ENCODE peak calls at places on chromosomes 3 and 15, in ten cellular contexts. L is activated CD8-positive, alpha-beta memory T cell treated with anti-CD3 and anti-CD28 coated beads for 48 hours; S is activated naive CD4-positive, alpha-beta T cell treated with anti-CD3 and anti-CD28 coated beads, Interleukin-2, amount 50 U/mL, for 16 hours; M is LoVo; N is mesothelial cell of epicardium; D is ELF-1; H is OCI-LY7; K is T-helper 2 cell; W is fibroblast of lung; P is effector memory CD8-positive, alpha-beta T cell. I is an unnamed sample.

GRCh38 chr15:40416056-40416455 is 10.5 kb downstream of the IVD start:
- DNase-seq in L (no peak), S (no peak), M (no peak), N (no peak), D (no peak), H (no peak), K (no peak), W (no peak), P (no peak), I (no peak)

GRCh38 chr15:58460108-58460507 is 28.3 kb downstream of the LIPC start:
- DNase-seq in L (no peak), S (no peak), M (no peak), N (no peak), D (no peak), H (no peak), K (no peak), W (no peak), P (no peak), I (no peak)

GRCh38 chr3:152436707-152437615 is 168.2 kb downstream of the MBNL1 start:
- DNase-seq in L (no peak), S (no peak), M (no peak), N (no peak), D (no peak), H (no peak), K (no peak), W (no peak), P (no peak), I (no peak)

GRCh38 chr3:4721511-4721911 is 228.4 kb downstream of the ITPR1 start:
- DNase-seq in L (no peak), S (no peak), M (no peak), N (no peak), D (no peak), H (no peak), K (peak), W (no peak), P (no peak), I (peak)

GRCh38 chr15:99104788-99105515 is at the start of gene SYNM:
- DNase-seq in L (peak), S (no peak), M (peak), N (peak), D (peak), H (peak), K (peak), W (peak), P (peak), I (no peak)

GRCh38 chr3:4562595-4562994 is 69.4 kb downstream of the ITPR1 start:
- DNase-seq in L (no peak), S (no peak), M (no peak), N (no peak), D (no peak), H (no peak), K (no peak), W (no peak), P (no peak), I (no peak)

GRCh38 chr3:52372822-52373504 is 56.8 kb downstream of the DNAH1 start:
- DNase-seq in L (no peak), S (peak), M (no peak), N (no peak), D (no peak), H (peak), K (no peak), W (no peak), P (no peak), I (no peak)

GRCh38 chr3:151468284-151468917 is 7.5 kb upstream of the IGSF10 start:
- DNase-seq in L (no peak), S (peak), M (peak), N (no peak), D (peak), H (peak), K (peak), W (peak), P (peak), I (peak)

GRCh38 chr3:52831500-52832301 is 1.2 kb upstream of the ITIH4 start:
- DNase-seq in L (no peak), S (no peak), M (peak), N (no peak), D (peak), H (no peak), K (no peak), W (peak), P (no peak), I (no peak)

GRCh38 chr15:78208887-78209645 is 25.3 kb downstream of the ACSBG1 start:
- DNase-seq in L (no peak), S (no peak), M (no peak), N (no peak), D (peak), H (no peak), K (no peak), W (no peak), P (no peak), I (no peak)

I was measured in non-pigmented ciliary epithelial cell.